ENCODE peak calls at places on chromosomes 4 and X, in five cellular contexts. U is NCI-H1694; Q is activated CD4-positive, alpha-beta T cell treated with anti-CD3 and anti-CD28 coated beads for 24 hours; D is RCC 7860; Y is T-cell. P is an unnamed sample.

GRCh38 chr4:76420901-76421581 is at the start of gene CCDC158:
- DNase-seq in U (no peak), Q (no peak), D (no peak), Y (peak; percentile 3), P (no peak)

GRCh38 chrX:80808160-80808735 is 1.4 kb downstream of the BRWD3 start:
- DNase-seq in U (peak; percentile 75), Q (peak; percentile 50), D (peak; percentile 51), Y (peak; percentile 71), P (peak; percentile 75)

GRCh38 chrX:41616935-41617334 is 71.8 kb upstream of the GPR34 start:
- DNase-seq in U (no peak), Q (no peak), D (no peak), Y (no peak), P (no peak)

GRCh38 chr4:139764192-139764591 is 98.6 kb downstream of the MGST2 start:
- DNase-seq in U (no peak), Q (no peak), D (no peak), Y (no peak), P (no peak)

GRCh38 chr4:19379318-19379717 is 872.4 kb upstream of the SLIT2 start:
- DNase-seq in U (no peak), Q (no peak), D (no peak), Y (no peak), P (no peak)

GRCh38 chr4:17398805-17399204 is 113.1 kb downstream of the QDPR start:
- DNase-seq in U (no peak), Q (no peak), D (no peak), Y (no peak), P (no peak)

GRCh38 chr4:143292858-143293257 is 43.8 kb upstream of the GAB1 start:
- DNase-seq in U (no peak), Q (no peak), D (no peak), Y (no peak), P (no peak)

GRCh38 chrX:151801980-151802379 is 67.4 kb downstream of the CNGA2 start:
- DNase-seq in U (no peak), Q (no peak), D (no peak), Y (no peak), P (peak; percentile 7)

GRCh38 chr4:1250527-1250812 is 1.5 kb upstream of the CTBP1 start:
- DNase-seq in U (no peak), Q (no peak), D (no peak), Y (no peak), P (no peak)

GRCh38 chr4:120991885-120992284 is 69.4 kb upstream of the PRDM5 start:
- DNase-seq in U (no peak), Q (no peak), D (no peak), Y (no peak), P (no peak)

GRCh38 chr4:186831574-186831973 is 107.9 kb upstream of the FAT1 start:
- DNase-seq in U (no peak), Q (no peak), D (no peak), Y (no peak), P (no peak)

GRCh38 chr4:135240796-135241195 is 1039.2 kb upstream of the PABPC4L start:
- DNase-seq in U (no peak), Q (no peak), D (no peak), Y (no peak), P (peak; percentile 11)

GRCh38 chrX:107168259-107168658 is 38.0 kb downstream of the NUP62CL start:
- DNase-seq in U (no peak), Q (no peak), D (no peak), Y (no peak), P (no peak)

GRCh38 chr4:178955614-178956013 is 1513.4 kb upstream of the AGA start:
- DNase-seq in U (no peak), Q (no peak), D (no peak), Y (no peak), P (no peak)

GRCh38 chr4:115053313-115053712 is 60.1 kb downstream of the NDST4 start:
- DNase-seq in U (no peak), Q (no peak), D (no peak), Y (no peak), P (no peak)

P was measured in fibroblast of mammary gland.